ENCODE peak calls at places on chromosome 19, in eight cellular contexts. V, N, K, L, Q, A, W and S are unnamed samples.
A peak's percentile ranks its signal among the peaks of the same experiment; 100 is the strongest.

GRCh38 chr19:50679177-50680125 is 30.2 kb downstream of the C19orf81 start:
- DNase-seq in V (peak; percentile 97), N (peak; percentile 51), K (peak; percentile 59), L (peak; percentile 88), Q (no peak), A (peak; percentile 70), W (peak; percentile 70), S (peak; percentile 96)

GRCh38 chr19:54492568-54492967 is 10.1 kb upstream of the LAIR2 start:
- DNase-seq in V (no peak), N (no peak), K (no peak), L (no peak), Q (no peak), A (no peak), W (no peak), S (no peak)

GRCh38 chr19:13804830-13805683 is 9.8 kb downstream of the ZSWIM4 start:
- DNase-seq in V (no peak), N (no peak), K (peak; percentile 70), L (peak; percentile 69), Q (no peak), A (no peak), W (no peak), S (peak; percentile 18)

GRCh38 chr19:1853295-1854031 is 5.2 kb upstream of the REXO1 start:
- DNase-seq in V (peak; percentile 92), N (peak; percentile 62), K (peak; percentile 86), L (peak; percentile 90), Q (peak; percentile 82), A (peak; percentile 71), W (peak; percentile 66), S (peak; percentile 86)

GRCh38 chr19:2235026-2235395 is 1.1 kb downstream of the PLEKHJ1 start:
- DNase-seq in V (no peak), N (no peak), K (no peak), L (no peak), Q (no peak), A (no peak), W (no peak), S (no peak)

GRCh38 chr19:49896863-49897621 is at the start of gene IL4I1:
- DNase-seq in V (peak; percentile 78), N (peak; percentile 20), K (no peak), L (no peak), Q (peak; percentile 80), A (peak; percentile 60), W (no peak), S (peak; percentile 81)

GRCh38 chr19:17294051-17294891 is 9.0 kb downstream of the ABHD8 start:
- DNase-seq in V (peak; percentile 78), N (no peak), K (peak; percentile 87), L (peak; percentile 58), Q (peak; percentile 49), A (no peak), W (no peak), S (peak; percentile 65)

GRCh38 chr19:18450934-18451836 is 13.3 kb upstream of the ISYNA1 start:
- DNase-seq in V (peak; percentile 92), N (peak; percentile 77), K (peak; percentile 92), L (peak; percentile 93), Q (peak; percentile 59), A (peak; percentile 73), W (peak; percentile 98), S (peak; percentile 91)

GRCh38 chr19:14434543-14435319 is 1.6 kb downstream of the PKN1 start:
- DNase-seq in V (no peak), N (no peak), K (peak; percentile 56), L (peak; percentile 75), Q (peak; percentile 38), A (no peak), W (no peak), S (no peak)

GRCh38 chr19:30083701-30084156 is 141.7 kb downstream of the URI1 start:
- DNase-seq in V (no peak), N (no peak), K (no peak), L (no peak), Q (no peak), A (no peak), W (no peak), S (no peak)

GRCh38 chr19:29940971-29941585 is 961 bp upstream of the URI1 start:
- DNase-seq in V (no peak), N (no peak), K (no peak), L (no peak), Q (no peak), A (no peak), W (no peak), S (no peak)

GRCh38 chr19:2081873-2082810 is 14.0 kb downstream of the MOB3A start:
- DNase-seq in V (peak; percentile 69), N (no peak), K (no peak), L (no peak), Q (no peak), A (peak; percentile 51), W (no peak), S (peak; percentile 59)

GRCh38 chr19:13537454-13537853 is 31.2 kb upstream of the CACNA1A start:
- DNase-seq in V (no peak), N (no peak), K (peak; percentile 66), L (no peak), Q (no peak), A (no peak), W (no peak), S (no peak)

GRCh38 chr19:1410136-1410786 is 2.9 kb downstream of the DAZAP1 start:
- DNase-seq in V (no peak), N (no peak), K (no peak), L (no peak), Q (no peak), A (no peak), W (no peak), S (no peak)

GRCh38 chr19:47283405-47284059 is 8.8 kb downstream of the INAFM1 start:
- DNase-seq in V (no peak), N (no peak), K (no peak), L (no peak), Q (no peak), A (no peak), W (no peak), S (no peak)

GRCh38 chr19:29815231-29815630 is 3.4 kb downstream of the CCNE1 start:
- DNase-seq in V (peak; percentile 57), N (no peak), K (no peak), L (no peak), Q (peak; percentile 89), A (no peak), W (no peak), S (no peak)

GRCh38 chr19:1085676-1086442 is 9.3 kb downstream of the POLR2E start:
- DNase-seq in V (no peak), N (no peak), K (no peak), L (no peak), Q (no peak), A (no peak), W (no peak), S (no peak)

GRCh38 chr19:16442386-16443276 is 29.1 kb downstream of the EPS15L1 start:
- DNase-seq in V (no peak), N (no peak), K (peak; percentile 44), L (peak; percentile 65), Q (no peak), A (no peak), W (no peak), S (no peak)

GRCh38 chr19:1933942-1934341 is 7.0 kb upstream of the CSNK1G2 start:
- DNase-seq in V (no peak), N (no peak), K (no peak), L (no peak), Q (no peak), A (no peak), W (no peak), S (no peak)

GRCh38 chr19:46016426-46017094 is 6.3 kb downstream of the PGLYRP1 start:
- DNase-seq in V (peak; percentile 93), N (peak; percentile 64), K (peak; percentile 86), L (peak; percentile 87), Q (peak; percentile 45), A (peak; percentile 68), W (peak; percentile 36), S (peak; percentile 93)

GRCh38 chr19:19366691-19367396 is 38.6 kb upstream of the GATAD2A start:
- DNase-seq in V (peak; percentile 75), N (peak; percentile 25), K (peak; percentile 75), L (peak; percentile 78), Q (peak; percentile 84), A (peak; percentile 52), W (no peak), S (peak; percentile 82)

GRCh38 chr19:38245826-38246498 is 10.2 kb downstream of the PPP1R14A start:
- DNase-seq in V (no peak), N (no peak), K (no peak), L (peak; percentile 56), Q (no peak), A (no peak), W (no peak), S (no peak)

GRCh38 chr19:9936151-9937000 is at the start of gene OLFM2:
- DNase-seq in V (peak; percentile 59), N (no peak), K (peak; percentile 57), L (peak; percentile 53), Q (no peak), A (no peak), W (no peak), S (peak; percentile 50)

GRCh38 chr19:9406798-9407352 is 28.5 kb downstream of the ZNF266 start:
- DNase-seq in V (peak; percentile 38), N (no peak), K (peak; percentile 97), L (peak; percentile 87), Q (no peak), A (peak; percentile 14), W (peak; percentile 23), S (peak; percentile 63)

GRCh38 chr19:17246681-17247425 is 1.1 kb upstream of the NR2F6 start:
- DNase-seq in V (no peak), N (no peak), K (peak; percentile 73), L (no peak), Q (no peak), A (no peak), W (no peak), S (no peak)

GRCh38 chr19:18093439-18094161 is 4.0 kb upstream of the MAST3 start:
- DNase-seq in V (no peak), N (no peak), K (peak; percentile 41), L (no peak), Q (no peak), A (no peak), W (no peak), S (no peak)

GRCh38 chr19:34666200-34666957 is 10.6 kb downstream of the SCGB2B2 start:
- DNase-seq in V (no peak), N (no peak), K (no peak), L (no peak), Q (no peak), A (no peak), W (no peak), S (no peak)

GRCh38 chr19:2761876-2762782 is 20.9 kb downstream of the SGTA start:
- DNase-seq in V (no peak), N (no peak), K (no peak), L (no peak), Q (no peak), A (no peak), W (no peak), S (no peak)

GRCh38 chr19:29217591-29217990 is 4.6 kb upstream of the UQCRFS1 start:
- DNase-seq in V (no peak), N (no peak), K (no peak), L (no peak), Q (no peak), A (no peak), W (no peak), S (no peak)

GRCh38 chr19:51123381-51124186 is 1.1 kb upstream of the SIGLEC9 start:
- DNase-seq in V (no peak), N (no peak), K (no peak), L (peak; percentile 65), Q (peak; percentile 27), A (peak; percentile 54), W (no peak), S (no peak)

GRCh38 chr19:980133-980998 is 3.8 kb upstream of the WDR18 start:
- DNase-seq in V (no peak), N (no peak), K (peak; percentile 16), L (no peak), Q (no peak), A (no peak), W (no peak), S (no peak)